ENCODE peak calls at places on chromosomes 6 and 20, in ten cellular contexts. One of them, this sample, is unnamed.

GRCh38 chr6:113693866-113694265 is 163.3 kb upstream of the MARCKS start:
- DNase-seq in nephron progenitor cell: no peak
- DNase-seq in GM12865: no peak
- DNase-seq in DND-41: no peak
- DNase-seq in dorsolateral prefrontal cortex: no peak
- DNase-seq in NB4: no peak
- DNase-seq in RWPE2: no peak
- DNase-seq in AG10803: no peak
- DNase-seq in neural progenitor cell: no peak
- DNase-seq in MM.1S: no peak
- DNase-seq in this sample: no peak

GRCh38 chr20:57570145-57570850 is 9.4 kb downstream of the PCK1 start:
- DNase-seq in nephron progenitor cell: no peak
- DNase-seq in GM12865: no peak
- DNase-seq in DND-41: no peak
- DNase-seq in dorsolateral prefrontal cortex: no peak
- DNase-seq in NB4: no peak
- DNase-seq in RWPE2: no peak
- DNase-seq in AG10803: no peak
- DNase-seq in neural progenitor cell: no peak
- DNase-seq in MM.1S: no peak
- DNase-seq in this sample: no peak

GRCh38 chr6:43728586-43728985 is 41.0 kb upstream of the MRPS18A start:
- DNase-seq in nephron progenitor cell: no peak
- DNase-seq in GM12865: no peak
- DNase-seq in DND-41: no peak
- DNase-seq in dorsolateral prefrontal cortex: no peak
- DNase-seq in NB4: no peak
- DNase-seq in RWPE2: peak; percentile 1
- DNase-seq in AG10803: no peak
- DNase-seq in neural progenitor cell: no peak
- DNase-seq in MM.1S: no peak
- DNase-seq in this sample: no peak

GRCh38 chr20:63863021-63863797 is 1.9 kb upstream of the TPD52L2 start:
- DNase-seq in nephron progenitor cell: no peak
- DNase-seq in GM12865: no peak
- DNase-seq in DND-41: no peak
- DNase-seq in dorsolateral prefrontal cortex: no peak
- DNase-seq in NB4: no peak
- DNase-seq in RWPE2: peak; percentile 71
- DNase-seq in AG10803: no peak
- DNase-seq in neural progenitor cell: no peak
- DNase-seq in MM.1S: no peak
- DNase-seq in this sample: no peak

GRCh38 chr6:144510859-144511258 is 225.7 kb downstream of the UTRN start:
- DNase-seq in nephron progenitor cell: no peak
- DNase-seq in GM12865: no peak
- DNase-seq in DND-41: no peak
- DNase-seq in dorsolateral prefrontal cortex: no peak
- DNase-seq in NB4: no peak
- DNase-seq in RWPE2: no peak
- DNase-seq in AG10803: no peak
- DNase-seq in neural progenitor cell: no peak
- DNase-seq in MM.1S: no peak
- DNase-seq in this sample: no peak

GRCh38 chr6:109631403-109631802 is 59.6 kb downstream of the AK9 start:
- DNase-seq in nephron progenitor cell: no peak
- DNase-seq in GM12865: no peak
- DNase-seq in DND-41: no peak
- DNase-seq in dorsolateral prefrontal cortex: no peak
- DNase-seq in NB4: no peak
- DNase-seq in RWPE2: no peak
- DNase-seq in AG10803: no peak
- DNase-seq in neural progenitor cell: no peak
- DNase-seq in MM.1S: no peak
- DNase-seq in this sample: no peak

GRCh38 chr6:27188885-27189418 is 58.5 kb upstream of the PRSS16 start:
- DNase-seq in nephron progenitor cell: peak; percentile 64
- DNase-seq in GM12865: peak; percentile 87
- DNase-seq in DND-41: peak; percentile 68
- DNase-seq in dorsolateral prefrontal cortex: peak; percentile 60
- DNase-seq in NB4: peak; percentile 85
- DNase-seq in RWPE2: no peak
- DNase-seq in AG10803: peak; percentile 74
- DNase-seq in neural progenitor cell: peak; percentile 91
- DNase-seq in MM.1S: peak; percentile 84
- DNase-seq in this sample: peak; percentile 91

GRCh38 chr20:36644032-36644712 is 1.8 kb downstream of the SLA2 start:
- DNase-seq in nephron progenitor cell: no peak
- DNase-seq in GM12865: peak; percentile 18
- DNase-seq in DND-41: peak; percentile 62
- DNase-seq in dorsolateral prefrontal cortex: no peak
- DNase-seq in NB4: no peak
- DNase-seq in RWPE2: no peak
- DNase-seq in AG10803: no peak
- DNase-seq in neural progenitor cell: no peak
- DNase-seq in MM.1S: peak; percentile 50
- DNase-seq in this sample: no peak

GRCh38 chr6:121592261-121592935 is 157.0 kb downstream of the GJA1 start:
- DNase-seq in nephron progenitor cell: no peak
- DNase-seq in GM12865: no peak
- DNase-seq in DND-41: no peak
- DNase-seq in dorsolateral prefrontal cortex: no peak
- DNase-seq in NB4: no peak
- DNase-seq in RWPE2: no peak
- DNase-seq in AG10803: peak; percentile 20
- DNase-seq in neural progenitor cell: no peak
- DNase-seq in MM.1S: no peak
- DNase-seq in this sample: no peak

GRCh38 chr6:156686429-156686939 is 90.7 kb upstream of the ARID1B start:
- DNase-seq in nephron progenitor cell: peak; percentile 43
- DNase-seq in GM12865: peak; percentile 41
- DNase-seq in DND-41: peak; percentile 14
- DNase-seq in dorsolateral prefrontal cortex: peak; percentile 38
- DNase-seq in NB4: peak; percentile 50
- DNase-seq in RWPE2: no peak
- DNase-seq in AG10803: peak; percentile 51
- DNase-seq in neural progenitor cell: peak; percentile 80
- DNase-seq in MM.1S: peak; percentile 42
- DNase-seq in this sample: peak; percentile 82

GRCh38 chr6:156689656-156690055 is 87.5 kb upstream of the ARID1B start:
- DNase-seq in nephron progenitor cell: no peak
- DNase-seq in GM12865: no peak
- DNase-seq in DND-41: no peak
- DNase-seq in dorsolateral prefrontal cortex: no peak
- DNase-seq in NB4: peak; percentile 29
- DNase-seq in RWPE2: no peak
- DNase-seq in AG10803: no peak
- DNase-seq in neural progenitor cell: no peak
- DNase-seq in MM.1S: no peak
- DNase-seq in this sample: no peak

GRCh38 chr6:156685823-156686428 is 91.3 kb upstream of the ARID1B start:
- DNase-seq in nephron progenitor cell: no peak
- DNase-seq in GM12865: no peak
- DNase-seq in DND-41: no peak
- DNase-seq in dorsolateral prefrontal cortex: no peak
- DNase-seq in NB4: no peak
- DNase-seq in RWPE2: no peak
- DNase-seq in AG10803: no peak
- DNase-seq in neural progenitor cell: no peak
- DNase-seq in MM.1S: no peak
- DNase-seq in this sample: no peak

GRCh38 chr6:156687875-156688549 is 89.2 kb upstream of the ARID1B start:
- DNase-seq in nephron progenitor cell: peak; percentile 23
- DNase-seq in GM12865: peak; percentile 37
- DNase-seq in DND-41: no peak
- DNase-seq in dorsolateral prefrontal cortex: peak; percentile 24
- DNase-seq in NB4: no peak
- DNase-seq in RWPE2: no peak
- DNase-seq in AG10803: peak; percentile 40
- DNase-seq in neural progenitor cell: peak; percentile 56
- DNase-seq in MM.1S: no peak
- DNase-seq in this sample: peak; percentile 53

GRCh38 chr6:156686940-156687874 is 90.0 kb upstream of the ARID1B start:
- DNase-seq in nephron progenitor cell: peak; percentile 76
- DNase-seq in GM12865: peak; percentile 87
- DNase-seq in DND-41: peak; percentile 82
- DNase-seq in dorsolateral prefrontal cortex: peak; percentile 97
- DNase-seq in NB4: peak; percentile 80
- DNase-seq in RWPE2: peak; percentile 73
- DNase-seq in AG10803: peak; percentile 91
- DNase-seq in neural progenitor cell: peak; percentile 89
- DNase-seq in MM.1S: peak; percentile 61
- DNase-seq in this sample: peak; percentile 91
- TF ChIP-seq CTCF in nephron progenitor cell: no peak
- TF ChIP-seq CTCF in GM12865: no peak
- TF ChIP-seq CTCF in DND-41: no peak
- TF ChIP-seq CTCF in dorsolateral prefrontal cortex: no peak
- TF ChIP-seq CTCF in NB4: no peak
- TF ChIP-seq CTCF in RWPE2: no peak
- TF ChIP-seq CTCF in AG10803: no peak
- TF ChIP-seq CTCF in neural progenitor cell: no peak
- TF ChIP-seq CTCF in MM.1S: no peak
- TF ChIP-seq CTCF in this sample: no peak

GRCh38 chr6:37059344-37060194 is 54.1 kb downstream of the FGD2 start:
- DNase-seq in nephron progenitor cell: peak; percentile 53
- DNase-seq in GM12865: peak; percentile 19
- DNase-seq in DND-41: no peak
- DNase-seq in dorsolateral prefrontal cortex: no peak
- DNase-seq in NB4: peak; percentile 76
- DNase-seq in RWPE2: peak; percentile 91
- DNase-seq in AG10803: peak; percentile 95
- DNase-seq in neural progenitor cell: peak; percentile 84
- DNase-seq in MM.1S: no peak
- DNase-seq in this sample: peak; percentile 94
- TF ChIP-seq CTCF in nephron progenitor cell: peak; percentile 53
- TF ChIP-seq CTCF in GM12865: no peak
- TF ChIP-seq CTCF in DND-41: no peak
- TF ChIP-seq CTCF in dorsolateral prefrontal cortex: no peak
- TF ChIP-seq CTCF in NB4: peak; percentile 47
- TF ChIP-seq CTCF in RWPE2: peak; percentile 82
- TF ChIP-seq CTCF in AG10803: peak; percentile 81
- TF ChIP-seq CTCF in neural progenitor cell: peak; percentile 69
- TF ChIP-seq CTCF in MM.1S: no peak
- TF ChIP-seq CTCF in this sample: peak; percentile 83

GRCh38 chr6:12158686-12159415 is 131.3 kb upstream of the EDN1 start:
- DNase-seq in nephron progenitor cell: no peak
- DNase-seq in GM12865: no peak
- DNase-seq in DND-41: no peak
- DNase-seq in dorsolateral prefrontal cortex: no peak
- DNase-seq in NB4: no peak
- DNase-seq in RWPE2: no peak
- DNase-seq in AG10803: no peak
- DNase-seq in neural progenitor cell: no peak
- DNase-seq in MM.1S: no peak
- DNase-seq in this sample: no peak
- TF ChIP-seq CTCF in nephron progenitor cell: no peak
- TF ChIP-seq CTCF in GM12865: peak; percentile 15
- TF ChIP-seq CTCF in DND-41: no peak
- TF ChIP-seq CTCF in dorsolateral prefrontal cortex: no peak
- TF ChIP-seq CTCF in NB4: peak; percentile 4
- TF ChIP-seq CTCF in RWPE2: no peak
- TF ChIP-seq CTCF in AG10803: peak; percentile 8
- TF ChIP-seq CTCF in neural progenitor cell: no peak
- TF ChIP-seq CTCF in MM.1S: no peak
- TF ChIP-seq CTCF in this sample: no peak

GRCh38 chr6:31597006-31597405 is 4.2 kb upstream of the NCR3 start:
- DNase-seq in nephron progenitor cell: no peak
- DNase-seq in GM12865: peak; percentile 77
- DNase-seq in DND-41: peak; percentile 53
- DNase-seq in dorsolateral prefrontal cortex: no peak
- DNase-seq in NB4: peak; percentile 86
- DNase-seq in RWPE2: no peak
- DNase-seq in AG10803: peak; percentile 24
- DNase-seq in neural progenitor cell: peak; percentile 40
- DNase-seq in MM.1S: peak; percentile 30
- DNase-seq in this sample: peak; percentile 58
- TF ChIP-seq CTCF in nephron progenitor cell: peak; percentile 42
- TF ChIP-seq CTCF in GM12865: peak; percentile 54
- TF ChIP-seq CTCF in DND-41: peak; percentile 69
- TF ChIP-seq CTCF in dorsolateral prefrontal cortex: no peak
- TF ChIP-seq CTCF in NB4: peak; percentile 41
- TF ChIP-seq CTCF in RWPE2: peak; percentile 51
- TF ChIP-seq CTCF in AG10803: peak; percentile 48
- TF ChIP-seq CTCF in neural progenitor cell: peak; percentile 50
- TF ChIP-seq CTCF in MM.1S: peak; percentile 48
- TF ChIP-seq CTCF in this sample: peak; percentile 59

GRCh38 chr6:142462260-142462659 is 160.5 kb downstream of the ADGRG6 start:
- DNase-seq in nephron progenitor cell: no peak
- DNase-seq in GM12865: no peak
- DNase-seq in DND-41: no peak
- DNase-seq in dorsolateral prefrontal cortex: no peak
- DNase-seq in NB4: no peak
- DNase-seq in RWPE2: no peak
- DNase-seq in AG10803: no peak
- DNase-seq in neural progenitor cell: no peak
- DNase-seq in MM.1S: no peak
- DNase-seq in this sample: no peak
- TF ChIP-seq CTCF in nephron progenitor cell: no peak
- TF ChIP-seq CTCF in GM12865: peak; percentile 11
- TF ChIP-seq CTCF in DND-41: peak; percentile 25
- TF ChIP-seq CTCF in dorsolateral prefrontal cortex: no peak
- TF ChIP-seq CTCF in NB4: peak; percentile 34
- TF ChIP-seq CTCF in RWPE2: no peak
- TF ChIP-seq CTCF in AG10803: no peak
- TF ChIP-seq CTCF in neural progenitor cell: peak; percentile 28
- TF ChIP-seq CTCF in MM.1S: no peak
- TF ChIP-seq CTCF in this sample: peak; percentile 16